ENCODE peak calls at places on chromosome 18, in four cellular contexts. G is neuronal stem cell; V is T-helper 9 cell; K is stimulated activated CD8-positive, alpha-beta memory T cell treated with anti-CD3 and anti-CD28 coated beads, Interleukin-7, amount 100 ng/mL, for 24 hours. C is an unnamed sample.
A peak's percentile ranks its signal among the peaks of the same experiment; 100 is the strongest.

GRCh38 chr18:53819671-53820070 is 404.8 kb downstream of the MBD2 start:
- DNase-seq in G (no peak), V (no peak), K (no peak), C (no peak)

GRCh38 chr18:11976882-11977281 is 4.4 kb upstream of the IMPA2 start:
- DNase-seq in G (no peak), V (no peak), K (no peak), C (peak; percentile 88)

GRCh38 chr18:27861539-27861938 is 315.4 kb downstream of the CDH2 start:
- DNase-seq in G (no peak), V (no peak), K (no peak), C (no peak)

GRCh38 chr18:32612651-32613050 is 142.0 kb upstream of the GAREM1 start:
- DNase-seq in G (no peak), V (no peak), K (no peak), C (no peak)

GRCh38 chr18:34492652-34493051 is 217.4 kb upstream of the DTNA start:
- DNase-seq in G (no peak), V (no peak), K (no peak), C (peak; percentile 5)

GRCh38 chr18:56789889-56790180 is 138.7 kb downstream of the WDR7 start:
- DNase-seq in G (no peak), V (no peak), K (no peak), C (no peak)

GRCh38 chr18:77071711-77072292 is 60.8 kb downstream of the MBP start:
- DNase-seq in G (no peak), V (peak; percentile 69), K (no peak), C (peak; percentile 83)

GRCh38 chr18:65751145-65752085 is 603 bp downstream of the CDH7 start:
- DNase-seq in G (peak; percentile 42), V (no peak), K (no peak), C (peak; percentile 0)

GRCh38 chr18:12884521-12885323 is 685 bp upstream of the PTPN2 start:
- DNase-seq in G (no peak), V (no peak), K (no peak), C (no peak)

GRCh38 chr18:51610481-51610880 is 413.0 kb upstream of the MEX3C start:
- DNase-seq in G (no peak), V (no peak), K (no peak), C (no peak)

GRCh38 chr18:5207471-5207870 is 10.4 kb upstream of the AKAIN1 start:
- DNase-seq in G (no peak), V (no peak), K (no peak), C (no peak)

GRCh38 chr18:45068563-45069191 is 388.0 kb downstream of the SETBP1 start:
- DNase-seq in G (no peak), V (no peak), K (no peak), C (no peak)

GRCh38 chr18:48889981-48890735 is 60.6 kb downstream of the SMAD7 start:
- DNase-seq in G (no peak), V (no peak), K (no peak), C (no peak)

GRCh38 chr18:45976581-45977373 is 9.6 kb upstream of the EPG5 start:
- DNase-seq in G (no peak), V (no peak), K (no peak), C (peak; percentile 36)

GRCh38 chr18:8800445-8800844 is 95.1 kb downstream of the MTCL1 start:
- DNase-seq in G (no peak), V (no peak), K (no peak), C (peak; percentile 96)

GRCh38 chr18:68494802-68495560 is 219.9 kb downstream of the TMX3 start:
- DNase-seq in G (no peak), V (no peak), K (no peak), C (peak; percentile 83)

GRCh38 chr18:32091325-32091723 is 350 bp upstream of the RNF138 start:
- DNase-seq in G (no peak), V (no peak), K (no peak), C (no peak)

GRCh38 chr18:22412502-22412901 is 5.2 kb downstream of the CTAGE1 start:
- DNase-seq in G (no peak), V (no peak), K (no peak), C (peak; percentile 5)

GRCh38 chr18:48949051-48949605 is 1.6 kb downstream of the SMAD7 start:
- DNase-seq in G (no peak), V (peak; percentile 64), K (no peak), C (no peak)